ENCODE peak calls at places on chromosomes 5 and 9, in six cellular contexts. One of them, this sample, is unnamed.

GRCh38 chr5:103234239-103234975 is 24.2 kb upstream of the MACIR start:
- DNase-seq in fibroblast of mammary gland: peak; percentile 11
- DNase-seq in GM23338: no peak
- DNase-seq in pancreas: no peak
- DNase-seq in dorsolateral prefrontal cortex: no peak
- DNase-seq in hepatocyte: no peak
- DNase-seq in this sample: peak; percentile 75

GRCh38 chr5:107306597-107306996 is 364.1 kb downstream of the EFNA5 start:
- DNase-seq in hepatocyte: no peak
- DNase-seq in pancreas: no peak
- DNase-seq in fibroblast of mammary gland: peak; percentile 17
- DNase-seq in dorsolateral prefrontal cortex: no peak
- DNase-seq in GM23338: no peak
- DNase-seq in this sample: no peak

GRCh38 chr5:81638471-81638870 is 112.4 kb downstream of the SSBP2 start:
- DNase-seq in hepatocyte: no peak
- DNase-seq in GM23338: no peak
- DNase-seq in dorsolateral prefrontal cortex: no peak
- DNase-seq in pancreas: no peak
- DNase-seq in fibroblast of mammary gland: no peak
- DNase-seq in this sample: peak; percentile 8

GRCh38 chr5:135834639-135835529 is at the start of gene SLC25A48:
- DNase-seq in dorsolateral prefrontal cortex: peak; percentile 65
- DNase-seq in fibroblast of mammary gland: no peak
- DNase-seq in hepatocyte: peak; percentile 86
- DNase-seq in pancreas: peak; percentile 78
- DNase-seq in GM23338: peak; percentile 95
- DNase-seq in this sample: no peak

GRCh38 chr5:78647838-78648358 is 674 bp downstream of the LHFPL2 start:
- DNase-seq in fibroblast of mammary gland: peak; percentile 44
- DNase-seq in GM23338: peak; percentile 64
- DNase-seq in pancreas: peak; percentile 74
- DNase-seq in hepatocyte: peak; percentile 78
- DNase-seq in dorsolateral prefrontal cortex: peak; percentile 55
- DNase-seq in this sample: no peak

GRCh38 chr5:178373711-178374110 is 141.1 kb upstream of the PHYKPL start:
- DNase-seq in pancreas: no peak
- DNase-seq in GM23338: no peak
- DNase-seq in hepatocyte: no peak
- DNase-seq in fibroblast of mammary gland: no peak
- DNase-seq in dorsolateral prefrontal cortex: no peak
- DNase-seq in this sample: no peak

GRCh38 chr9:85702191-85702590 is 39.6 kb downstream of the AGTPBP1 start:
- DNase-seq in GM23338: no peak
- DNase-seq in hepatocyte: no peak
- DNase-seq in dorsolateral prefrontal cortex: no peak
- DNase-seq in fibroblast of mammary gland: no peak
- DNase-seq in pancreas: no peak
- DNase-seq in this sample: no peak

GRCh38 chr5:17240487-17240886 is 23.1 kb downstream of the BASP1 start:
- DNase-seq in pancreas: no peak
- DNase-seq in fibroblast of mammary gland: no peak
- DNase-seq in GM23338: no peak
- DNase-seq in dorsolateral prefrontal cortex: no peak
- DNase-seq in hepatocyte: no peak
- DNase-seq in this sample: no peak

GRCh38 chr5:3954189-3954588 is 358.6 kb downstream of the IRX1 start:
- DNase-seq in dorsolateral prefrontal cortex: no peak
- DNase-seq in GM23338: no peak
- DNase-seq in fibroblast of mammary gland: no peak
- DNase-seq in hepatocyte: no peak
- DNase-seq in pancreas: no peak
- DNase-seq in this sample: no peak

GRCh38 chr5:145237843-145238242 is 597.3 kb downstream of the PRELID2 start:
- DNase-seq in GM23338: peak; percentile 98
- DNase-seq in fibroblast of mammary gland: peak; percentile 55
- DNase-seq in dorsolateral prefrontal cortex: no peak
- DNase-seq in pancreas: peak; percentile 61
- DNase-seq in hepatocyte: peak; percentile 87
- DNase-seq in this sample: peak; percentile 70

GRCh38 chr5:36529142-36529541 is 77.3 kb upstream of the SLC1A3 start:
- DNase-seq in dorsolateral prefrontal cortex: no peak
- DNase-seq in hepatocyte: no peak
- DNase-seq in fibroblast of mammary gland: no peak
- DNase-seq in GM23338: no peak
- DNase-seq in pancreas: no peak
- DNase-seq in this sample: no peak

GRCh38 chr9:28051559-28051958 is 478.3 kb upstream of the C9orf72 start:
- DNase-seq in GM23338: no peak
- DNase-seq in pancreas: no peak
- DNase-seq in fibroblast of mammary gland: no peak
- DNase-seq in hepatocyte: no peak
- DNase-seq in dorsolateral prefrontal cortex: no peak
- DNase-seq in this sample: no peak

GRCh38 chr5:181231444-181231843 is 8.4 kb downstream of the TRIM41 start:
- DNase-seq in pancreas: no peak
- DNase-seq in GM23338: no peak
- DNase-seq in dorsolateral prefrontal cortex: no peak
- DNase-seq in hepatocyte: no peak
- DNase-seq in fibroblast of mammary gland: no peak
- DNase-seq in this sample: no peak

GRCh38 chr9:83538172-83538889 is at the start of gene FRMD3:
- DNase-seq in dorsolateral prefrontal cortex: peak; percentile 73
- DNase-seq in pancreas: peak; percentile 76
- DNase-seq in GM23338: peak; percentile 87
- DNase-seq in hepatocyte: peak; percentile 87
- DNase-seq in fibroblast of mammary gland: peak; percentile 49
- DNase-seq in this sample: peak; percentile 73
- TF ChIP-seq CTCF in dorsolateral prefrontal cortex: no peak
- TF ChIP-seq CTCF in pancreas: peak; percentile 72
- TF ChIP-seq CTCF in GM23338: peak; percentile 68
- TF ChIP-seq CTCF in hepatocyte: peak; percentile 64
- TF ChIP-seq CTCF in fibroblast of mammary gland: peak; percentile 52
- TF ChIP-seq CTCF in this sample: peak; percentile 81

GRCh38 chr9:134544388-134545212 is 97.0 kb upstream of the COL5A1 start:
- DNase-seq in pancreas: no peak
- DNase-seq in fibroblast of mammary gland: peak; percentile 63
- DNase-seq in hepatocyte: peak; percentile 73
- DNase-seq in GM23338: peak; percentile 44
- DNase-seq in dorsolateral prefrontal cortex: no peak
- DNase-seq in this sample: peak; percentile 84
- H3K4me3 ChIP-seq in pancreas: no peak overlapping the region
- H3K4me3 ChIP-seq in fibroblast of mammary gland: no peak overlapping the region
- H3K4me3 ChIP-seq in hepatocyte: no peak overlapping the region
- H3K4me3 ChIP-seq in GM23338: no peak overlapping the region
- H3K4me3 ChIP-seq in dorsolateral prefrontal cortex: no peak overlapping the region
- H3K4me3 ChIP-seq in this sample: no peak overlapping the region

DNA sequence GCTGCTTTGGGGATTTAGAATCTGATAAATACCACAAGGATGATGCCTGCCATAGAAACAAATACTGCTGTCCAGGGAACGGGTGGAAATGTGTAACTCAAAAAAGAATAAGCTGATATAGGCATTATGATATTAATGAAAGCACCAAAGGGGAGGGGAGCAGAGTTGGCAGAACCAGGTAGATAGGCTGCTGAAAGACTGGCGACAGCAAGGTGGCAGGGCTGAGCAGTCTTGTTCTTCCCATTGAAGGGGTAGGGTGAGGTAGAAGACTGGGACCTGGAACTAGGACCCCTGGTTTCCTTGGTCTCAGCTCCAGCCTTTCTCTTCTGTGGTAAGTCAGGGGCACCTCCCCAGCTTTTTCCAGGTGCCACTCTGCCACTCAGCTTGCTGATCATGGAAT is 31.4 kb upstream of the TMOD1 start:
- DNase-seq in dorsolateral prefrontal cortex: peak; percentile 25
- DNase-seq in fibroblast of mammary gland: no peak
- DNase-seq in pancreas: no peak
- DNase-seq in hepatocyte: no peak
- DNase-seq in GM23338: peak; percentile 61
- DNase-seq in this sample: no peak
- TF ChIP-seq CTCF in dorsolateral prefrontal cortex: peak; percentile 46
- TF ChIP-seq CTCF in fibroblast of mammary gland: peak; percentile 5
- TF ChIP-seq CTCF in pancreas: no peak
- TF ChIP-seq CTCF in hepatocyte: no peak
- TF ChIP-seq CTCF in GM23338: peak; percentile 82
- TF ChIP-seq CTCF in this sample: peak; percentile 18

DNA sequence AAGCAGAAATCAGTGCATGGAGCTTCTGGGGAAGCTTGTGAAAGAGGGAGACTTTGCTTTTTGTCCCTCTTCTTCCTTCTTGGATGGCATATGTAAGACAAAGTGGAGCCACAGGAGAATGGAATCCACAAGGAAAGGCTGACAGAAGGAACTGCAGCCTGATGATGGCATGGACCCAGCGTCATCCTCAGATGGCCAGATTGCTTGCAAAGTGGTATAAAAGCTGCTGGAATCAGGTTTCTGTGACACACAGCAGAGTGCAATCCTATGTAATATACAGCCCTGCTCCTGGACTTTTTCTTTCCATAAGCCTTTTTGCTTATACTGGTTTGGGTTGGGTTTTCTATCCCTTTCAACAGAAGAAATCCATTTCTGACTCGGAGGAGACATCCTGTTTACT is 31.5 kb upstream of the SPARC start:
- DNase-seq in pancreas: no peak
- DNase-seq in GM23338: no peak
- DNase-seq in dorsolateral prefrontal cortex: no peak
- DNase-seq in hepatocyte: no peak
- DNase-seq in fibroblast of mammary gland: peak; percentile 57
- DNase-seq in this sample: peak; percentile 48
- H3K4me3 ChIP-seq in pancreas: no peak overlapping the region
- H3K4me3 ChIP-seq in GM23338: no peak overlapping the region
- H3K4me3 ChIP-seq in dorsolateral prefrontal cortex: no peak overlapping the region
- H3K4me3 ChIP-seq in hepatocyte: no peak overlapping the region
- H3K4me3 ChIP-seq in fibroblast of mammary gland: no peak overlapping the region
- H3K4me3 ChIP-seq in this sample: no peak overlapping the region

GRCh38 chr9:106653111-106653697 is 209.8 kb upstream of the ZNF462 start:
- DNase-seq in dorsolateral prefrontal cortex: no peak
- DNase-seq in pancreas: no peak
- DNase-seq in fibroblast of mammary gland: peak; percentile 84
- DNase-seq in GM23338: no peak
- DNase-seq in hepatocyte: no peak
- DNase-seq in this sample: peak; percentile 50

GRCh38 chr9:106644661-106645060 is 218.3 kb upstream of the ZNF462 start:
- DNase-seq in GM23338: no peak
- DNase-seq in fibroblast of mammary gland: peak; percentile 5
- DNase-seq in pancreas: no peak
- DNase-seq in hepatocyte: no peak
- DNase-seq in dorsolateral prefrontal cortex: no peak
- DNase-seq in this sample: no peak

GRCh38 chr9:106649664-106650063 is 213.3 kb upstream of the ZNF462 start:
- DNase-seq in pancreas: no peak
- DNase-seq in GM23338: no peak
- DNase-seq in dorsolateral prefrontal cortex: no peak
- DNase-seq in fibroblast of mammary gland: no peak
- DNase-seq in hepatocyte: no peak
- DNase-seq in this sample: no peak

GRCh38 chr9:106643211-106643930 is 219.6 kb upstream of the ZNF462 start:
- DNase-seq in fibroblast of mammary gland: no peak
- DNase-seq in hepatocyte: no peak
- DNase-seq in GM23338: no peak
- DNase-seq in dorsolateral prefrontal cortex: no peak
- DNase-seq in pancreas: no peak
- DNase-seq in this sample: no peak

GRCh38 chr9:106648799-106649198 is 214.2 kb upstream of the ZNF462 start:
- DNase-seq in fibroblast of mammary gland: peak; percentile 44
- DNase-seq in pancreas: no peak
- DNase-seq in GM23338: peak; percentile 43
- DNase-seq in dorsolateral prefrontal cortex: no peak
- DNase-seq in hepatocyte: peak; percentile 18
- DNase-seq in this sample: peak; percentile 49
- TF ChIP-seq CTCF in fibroblast of mammary gland: peak; percentile 37
- TF ChIP-seq CTCF in pancreas: no peak
- TF ChIP-seq CTCF in GM23338: peak; percentile 45
- TF ChIP-seq CTCF in dorsolateral prefrontal cortex: no peak
- TF ChIP-seq CTCF in hepatocyte: peak; percentile 34
- TF ChIP-seq CTCF in this sample: peak; percentile 26

GRCh38 chr9:73039916-73040263 is 87.0 kb upstream of the ALDH1A1 start:
- DNase-seq in GM23338: no peak
- DNase-seq in fibroblast of mammary gland: no peak
- DNase-seq in dorsolateral prefrontal cortex: no peak
- DNase-seq in hepatocyte: no peak
- DNase-seq in pancreas: no peak
- DNase-seq in this sample: no peak

GRCh38 chr9:73039253-73039915 is 86.5 kb upstream of the ALDH1A1 start:
- DNase-seq in pancreas: no peak
- DNase-seq in hepatocyte: peak; percentile 41
- DNase-seq in fibroblast of mammary gland: peak; percentile 78
- DNase-seq in dorsolateral prefrontal cortex: no peak
- DNase-seq in GM23338: no peak
- DNase-seq in this sample: peak; percentile 55

GRCh38 chr9:73038089-73038509 is 85.2 kb upstream of the ALDH1A1 start:
- DNase-seq in dorsolateral prefrontal cortex: no peak
- DNase-seq in pancreas: no peak
- DNase-seq in hepatocyte: no peak
- DNase-seq in GM23338: no peak
- DNase-seq in fibroblast of mammary gland: peak; percentile 5
- DNase-seq in this sample: no peak

GRCh38 chr9:73037613-73038012 is 84.8 kb upstream of the ALDH1A1 start:
- DNase-seq in hepatocyte: no peak
- DNase-seq in pancreas: no peak
- DNase-seq in dorsolateral prefrontal cortex: no peak
- DNase-seq in fibroblast of mammary gland: peak; percentile 41
- DNase-seq in GM23338: no peak
- DNase-seq in this sample: peak; percentile 25

DNA sequence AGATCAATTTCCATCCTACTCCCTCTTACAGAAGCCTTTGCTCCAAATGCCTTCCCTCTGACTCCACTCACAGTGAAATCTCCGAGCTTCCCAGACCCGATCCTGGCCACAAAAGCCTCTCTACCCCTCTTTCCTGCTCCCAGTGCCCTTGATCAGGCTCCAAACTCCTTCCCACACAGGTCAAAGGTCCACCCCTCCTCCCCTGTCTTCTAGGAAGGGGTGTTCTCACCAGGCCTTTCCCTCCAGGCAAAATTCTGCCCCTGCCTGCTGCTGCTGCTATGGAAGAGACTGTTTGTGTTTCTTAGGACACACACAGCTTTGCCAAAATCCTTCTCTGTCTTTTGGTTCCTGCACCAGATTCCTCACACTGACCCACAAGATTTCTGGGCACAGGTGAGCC is 85.8 kb upstream of the ALDH1A1 start:
- DNase-seq in pancreas: no peak
- DNase-seq in GM23338: peak; percentile 14
- DNase-seq in hepatocyte: no peak
- DNase-seq in dorsolateral prefrontal cortex: no peak
- DNase-seq in fibroblast of mammary gland: peak; percentile 81
- DNase-seq in this sample: peak; percentile 5
- H3K4me3 ChIP-seq in pancreas: no peak overlapping the region
- H3K4me3 ChIP-seq in GM23338: no peak overlapping the region
- H3K4me3 ChIP-seq in hepatocyte: no peak overlapping the region
- H3K4me3 ChIP-seq in dorsolateral prefrontal cortex: no peak overlapping the region
- H3K4me3 ChIP-seq in fibroblast of mammary gland: no peak overlapping the region
- H3K4me3 ChIP-seq in this sample: no peak overlapping the region

GRCh38 chr9:93660647-93661046 is 84.3 kb downstream of the PHF2 start:
- DNase-seq in GM23338: no peak
- DNase-seq in dorsolateral prefrontal cortex: no peak
- DNase-seq in fibroblast of mammary gland: no peak
- DNase-seq in hepatocyte: no peak
- DNase-seq in pancreas: no peak
- DNase-seq in this sample: no peak
- TF ChIP-seq CTCF in GM23338: peak; percentile 46
- TF ChIP-seq CTCF in dorsolateral prefrontal cortex: no peak
- TF ChIP-seq CTCF in fibroblast of mammary gland: no peak
- TF ChIP-seq CTCF in hepatocyte: no peak
- TF ChIP-seq CTCF in pancreas: no peak
- TF ChIP-seq CTCF in this sample: no peak